ENCODE peak calls at places on chromosomes 1 and 21, in eight cellular contexts. P is lower leg skin; Q is midbrain; R is T-helper 1 cell; E is NCI-H1048; S is substantia nigra; A is activated naive CD4-positive, alpha-beta T cell; N is astrocyte of the spinal cord. J is an unnamed sample.

GRCh38 chr1:201218409-201218808 is 27.8 kb downstream of the IGFN1 start:
- DNase-seq in P (peak), Q (no peak), R (no peak), E (no peak), S (no peak), A (no peak), N (no peak), J (no peak)

GRCh38 chr1:36531833-36532232 is 49.1 kb upstream of the CSF3R start:
- DNase-seq in P (no peak), Q (no peak), R (no peak), E (no peak), S (no peak), A (no peak), N (no peak), J (no peak)

GRCh38 chr21:42472521-42472920 is 23.5 kb downstream of the RSPH1 start:
- DNase-seq in P (no peak), Q (no peak), R (no peak), E (no peak), S (no peak), A (no peak), N (no peak), J (no peak)

GRCh38 chr1:79398501-79398900 is 392.0 kb upstream of the ADGRL4 start:
- DNase-seq in P (no peak), Q (no peak), R (no peak), E (no peak), S (no peak), A (no peak), N (no peak), J (no peak)

GRCh38 chr1:179955731-179956130 is 1.1 kb downstream of the CEP350 start:
- DNase-seq in P (no peak), Q (no peak), R (no peak), E (no peak), S (no peak), A (no peak), N (no peak), J (no peak)

GRCh38 chr21:26169611-26170470 is 729 bp downstream of the APP start:
- DNase-seq in P (peak), Q (peak), R (peak), E (peak), S (peak), A (peak), N (peak), J (peak)

GRCh38 chr1:152645146-152645545 is 18.0 kb upstream of the LCE2D start:
- DNase-seq in P (no peak), Q (no peak), R (no peak), E (no peak), S (no peak), A (no peak), N (no peak), J (no peak)

GRCh38 chr1:43801203-43801602 is 93.9 kb downstream of the ST3GAL3 start:
- DNase-seq in P (no peak), Q (no peak), R (no peak), E (no peak), S (no peak), A (no peak), N (no peak), J (no peak)

GRCh38 chr21:14942801-14943490 is 121.9 kb downstream of the NRIP1 start:
- DNase-seq in P (no peak), Q (no peak), R (no peak), E (no peak), S (no peak), A (no peak), N (peak), J (no peak)

GRCh38 chr1:86648255-86648654 is 56.1 kb upstream of the SH3GLB1 start:
- DNase-seq in P (no peak), Q (no peak), R (no peak), E (no peak), S (no peak), A (no peak), N (peak), J (peak)

GRCh38 chr1:164685656-164686055 is 126.7 kb downstream of the PBX1 start:
- DNase-seq in P (no peak), Q (no peak), R (no peak), E (no peak), S (no peak), A (no peak), N (no peak), J (no peak)

GRCh38 chr1:70222716-70223235 is 1.6 kb downstream of the SRSF11 start:
- DNase-seq in P (no peak), Q (no peak), R (no peak), E (no peak), S (no peak), A (no peak), N (peak), J (no peak)

GRCh38 chr1:228417061-228417460 is 400 bp upstream of the TRIM17 start:
- DNase-seq in P (no peak), Q (no peak), R (no peak), E (no peak), S (no peak), A (no peak), N (no peak), J (no peak)

GRCh38 chr1:213568929-213569815 is 418.6 kb upstream of the PROX1 start:
- DNase-seq in P (no peak), Q (no peak), R (no peak), E (no peak), S (no peak), A (no peak), N (no peak), J (no peak)